ENCODE peak calls at places on chromosomes 1 and 21, in ten cellular contexts. N, Q, C, R, P, U, I, T, G and L are unnamed samples. For H3K9me3, the result is how much of the 10 kb centered on the place peaks cover.

GRCh38 chr1:74771913-74772515 is 39.1 kb downstream of the TYW3 start:
- DNase-seq in Q (no peak), P (no peak), T (peak), C (no peak), U (peak), G (no peak), R (no peak), I (no peak), N (no peak), L (no peak)

GRCh38 chr1:54955359-54955758 is 25.1 kb upstream of the TMEM61 start:
- DNase-seq in U (peak), Q (no peak), C (no peak), R (no peak), N (no peak), T (no peak), G (no peak), P (no peak), I (no peak), L (no peak)

GRCh38 chr1:64265141-64265540 is 61.7 kb downstream of the UBE2U start:
- DNase-seq in U (no peak), P (no peak), N (no peak), C (no peak), T (no peak), I (no peak), Q (no peak), G (no peak), R (no peak), L (no peak)

GRCh38 chr1:246787781-246788513 is 63.7 kb downstream of the SCCPDH start:
- DNase-seq in I (no peak), U (no peak), P (no peak), Q (no peak), G (no peak), T (no peak), R (no peak), C (no peak), N (peak), L (no peak)

GRCh38 chr1:224781800-224782199 is 147.7 kb upstream of the DNAH14 start:
- DNase-seq in Q (no peak), P (no peak), I (no peak), R (no peak), C (no peak), G (no peak), U (no peak), N (no peak), T (no peak), L (no peak)

GRCh38 chr1:208223136-208223535 is 21.0 kb downstream of the PLXNA2 start:
- DNase-seq in I (no peak), N (no peak), C (no peak), Q (no peak), U (peak), P (no peak), G (no peak), T (no peak), R (no peak), L (no peak)

GRCh38 chr1:118485757-118486156 is 300.7 kb upstream of the SPAG17 start:
- DNase-seq in I (no peak), Q (no peak), C (no peak), P (no peak), R (no peak), N (no peak), U (peak), G (no peak), T (no peak), L (no peak)

GRCh38 chr1:184827600-184828368 is 73.1 kb upstream of the EDEM3 start:
- DNase-seq in Q (no peak), U (peak), P (no peak), T (no peak), C (no peak), N (peak), R (no peak), I (no peak), G (no peak), L (no peak)

GRCh38 chr1:54405894-54406293 is 300 bp downstream of the SSBP3 start:
- DNase-seq in G (no peak), T (no peak), N (peak), Q (peak), P (no peak), U (no peak), C (no peak), R (no peak), I (no peak), L (no peak)

GRCh38 chr1:37723390-37724078 is 31.2 kb downstream of the CDCA8 start:
- DNase-seq in Q (no peak), C (no peak), I (no peak), R (no peak), G (no peak), P (no peak), T (no peak), U (no peak), N (no peak), L (no peak)

GRCh38 chr1:31239653-31240241 is at the start of gene NKAIN1:
- DNase-seq in G (no peak), R (no peak), I (peak), T (peak), N (peak), C (no peak), U (peak), Q (no peak), P (no peak), L (no peak)

GRCh38 chr1:205591522-205592351 is 40.1 kb downstream of the ELK4 start:
- DNase-seq in G (peak), R (peak), N (peak), P (peak), Q (peak), U (peak), I (peak), C (peak), T (peak), L (peak)

GRCh38 chr1:107785506-107786213 is 179.3 kb downstream of the VAV3 start:
- DNase-seq in U (no peak), T (no peak), I (no peak), Q (no peak), G (no peak), R (no peak), P (no peak), C (no peak), N (no peak), L (no peak)

GRCh38 chr21:17602874-17603273 is 9.8 kb downstream of the BTG3 start:
- DNase-seq in C (no peak), Q (no peak), I (no peak), G (no peak), U (peak), R (no peak), P (no peak), T (no peak), N (no peak), L (no peak)

GRCh38 chr21:39022901-39023693 is 160.2 kb downstream of the PSMG1 start:
- DNase-seq in R (no peak), P (no peak), Q (peak), C (no peak), U (no peak), T (no peak), N (peak), G (no peak), I (peak), L (peak)

GRCh38 chr21:34020005-34020847 is 53.2 kb upstream of the MRPS6 start:
- DNase-seq in Q (peak), R (no peak), I (no peak), U (no peak), N (no peak), C (no peak), G (no peak), P (no peak), T (no peak), L (no peak)

GRCh38 chr1:234737915-234738314 is 127.9 kb upstream of the IRF2BP2 start:
- DNase-seq in U (no peak), T (peak), I (no peak), Q (no peak), N (peak), C (no peak), P (no peak), R (no peak), G (no peak), L (no peak)

GRCh38 chr1:189805735-189806134 is 671.9 kb downstream of the BRINP3 start:
- DNase-seq in G (no peak), Q (no peak), T (no peak), U (no peak), N (no peak), P (no peak), I (no peak), R (no peak), C (no peak), L (no peak)

GRCh38 chr21:21028275-21028814 is 30.1 kb downstream of the NCAM2 start:
- DNase-seq in Q (no peak), I (no peak), G (no peak), T (no peak), N (no peak), R (no peak), U (no peak), C (no peak), P (no peak), L (no peak)

GRCh38 chr1:230831706-230832105 is 36.6 kb downstream of the C1orf198 start:
- DNase-seq in G (no peak), P (no peak), T (no peak), I (no peak), C (no peak), Q (no peak), U (no peak), R (no peak), N (peak), L (no peak)

GRCh38 chr1:16143566-16144324 is 12.1 kb downstream of the EPHA2 start:
- DNase-seq in T (no peak), R (no peak), Q (peak), U (peak), N (peak), G (no peak), P (peak), I (no peak), C (no peak), L (peak)
- H3K27ac ChIP-seq in T (no peak), R (no peak), Q (peak), U (peak), N (peak), G (peak), P (peak), I (peak), C (peak), L (peak)

GRCh38 chr1:143661418-143662120 is 310.2 kb downstream of the FAM72C start:
- DNase-seq in T (no peak), N (no peak), R (no peak), G (no peak), P (no peak), I (no peak), C (no peak), U (no peak), Q (no peak), L (no peak)
- H3K9me3 ChIP-seq in T (under half), N (under half), R (under half), G (under half), P (under half), I (under half), C (under half), U (under half), Q (under half), L (under half)

DNA sequence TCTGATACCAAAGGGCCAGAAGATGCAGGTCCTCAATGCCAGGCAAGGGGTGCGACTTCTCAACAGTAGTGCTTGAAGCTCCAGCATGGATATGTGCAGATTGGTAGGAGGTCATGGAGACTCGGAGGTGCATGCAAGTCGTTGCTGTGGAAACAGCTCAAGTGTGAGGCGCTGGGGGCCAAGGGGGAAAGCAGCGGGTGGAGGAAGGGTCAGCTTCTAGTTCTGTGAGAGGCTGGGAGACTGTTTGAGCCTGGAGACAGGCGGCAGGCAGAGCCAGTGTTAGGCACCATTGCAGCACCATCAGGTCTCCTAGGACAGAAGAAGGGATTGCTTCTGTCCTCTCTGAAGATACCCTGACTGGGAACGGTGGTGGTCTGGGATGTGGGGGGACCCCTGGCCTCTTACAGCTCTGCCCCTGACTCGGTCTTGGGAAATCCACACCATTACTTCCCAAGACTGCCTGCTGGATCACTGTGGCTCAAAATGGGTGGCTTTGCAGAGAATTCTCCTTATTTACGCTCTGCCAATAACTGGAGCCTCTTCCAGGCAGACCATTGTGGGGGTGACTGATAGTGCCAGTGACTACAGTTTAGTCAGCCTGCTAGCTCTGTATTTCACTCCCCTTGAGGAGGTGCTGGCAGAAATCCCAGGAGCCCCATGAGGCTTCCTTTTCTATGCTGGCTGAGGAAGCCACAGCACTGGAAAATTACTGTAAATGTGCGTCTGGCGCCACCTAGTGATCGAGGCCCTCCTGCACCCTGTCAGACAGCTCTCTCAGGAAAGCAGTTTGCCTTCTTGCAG is 46.3 kb upstream of the VANGL1 start:
- DNase-seq in R (peak), N (peak), T (peak), G (peak), I (peak), Q (peak), C (peak), P (peak), U (peak), L (peak)
- TF ChIP-seq CTCF in R (peak), N (peak), T (peak), G (peak), I (peak), Q (peak), C (peak), P (peak), U (peak), L (peak)

GRCh38 chr1:147516157-147516917 is 25.0 kb upstream of the BCL9 start:
- DNase-seq in N (no peak), P (no peak), U (no peak), R (no peak), T (no peak), C (no peak), I (no peak), Q (no peak), G (no peak), L (no peak)
- H3K27ac ChIP-seq in N (no peak), P (no peak), U (no peak), R (no peak), T (no peak), C (no peak), I (peak), Q (peak), G (peak), L (no peak)

GRCh38 chr1:152444045-152444444 is 30.0 kb upstream of the CRNN start:
- DNase-seq in Q (peak), P (no peak), I (no peak), T (no peak), G (no peak), N (no peak), R (no peak), C (no peak), U (no peak), L (no peak)

GRCh38 chr1:152441756-152442155 is 27.7 kb upstream of the CRNN start:
- DNase-seq in G (no peak), Q (no peak), I (no peak), U (no peak), C (no peak), P (no peak), R (no peak), N (no peak), T (no peak), L (no peak)

GRCh38 chr1:152442765-152443164 is 28.7 kb upstream of the CRNN start:
- DNase-seq in Q (peak), T (no peak), R (no peak), I (no peak), C (no peak), P (peak), U (peak), G (no peak), N (no peak), L (no peak)

GRCh38 chr1:152440635-152441471 is 26.8 kb upstream of the CRNN start:
- DNase-seq in N (peak), G (peak), T (peak), P (peak), I (peak), Q (peak), C (peak), U (peak), R (peak), L (peak)

GRCh38 chr1:152442291-152442690 is 28.2 kb upstream of the CRNN start:
- DNase-seq in Q (no peak), T (no peak), C (no peak), N (no peak), I (no peak), G (no peak), U (no peak), R (no peak), P (no peak), L (no peak)
- H3K9me3 ChIP-seq in Q (under half), T (under half), C (under half), N (half or more), I (under half), G (under half), U (under half), R (under half), P (under half), L (under half)

GRCh38 chr21:41052820-41053555 is 115.0 kb upstream of the BACE2 start:
- DNase-seq in C (no peak), R (no peak), U (no peak), N (no peak), P (no peak), Q (no peak), I (no peak), G (no peak), T (no peak), L (no peak)
- TF ChIP-seq CTCF in C (no peak), R (no peak), U (no peak), N (no peak), P (no peak), Q (no peak), I (no peak), G (no peak), T (no peak), L (no peak)